ENCODE peak calls at places on chromosome 9, in ten cellular contexts. P is AG09319; J is left cardiac atrium; T is mucosa of descending colon; X is GM03348; E is pancreas; R is activated CD8-positive, alpha-beta T cell treated with anti-CD3 and anti-CD28 coated beads for 36 hours; V is caudate nucleus; A is astrocyte of the spinal cord; D is NCI-H510A treated with DMSO at 0.1 percent for 48 hours. S is an unnamed sample.

GRCh38 chr9:89878687-89879086 is 273.9 kb downstream of the GADD45G start:
- DNase-seq in P (no peak), R (no peak), D (peak), T (peak), V (no peak), E (no peak), A (no peak), J (peak), X (no peak), S (peak)

GRCh38 chr9:121059998-121060636 is 10.0 kb upstream of the C5 start:
- DNase-seq in D (peak), R (peak), A (peak), V (no peak), E (no peak), J (no peak), T (peak), P (no peak), X (peak), S (peak)

GRCh38 chr9:94703488-94704140 is 22.9 kb upstream of the AOPEP start:
- DNase-seq in P (no peak), X (no peak), A (no peak), R (no peak), E (no peak), V (no peak), D (no peak), T (no peak), J (no peak), S (no peak)

GRCh38 chr9:118529624-118530214 is 825.5 kb downstream of the TLR4 start:
- DNase-seq in X (no peak), T (no peak), V (no peak), J (no peak), E (no peak), D (no peak), P (no peak), A (no peak), R (no peak), S (no peak)

GRCh38 chr9:6944093-6944551 is 186.3 kb downstream of the KDM4C start:
- DNase-seq in X (peak), E (no peak), D (no peak), V (no peak), A (peak), T (no peak), P (no peak), J (no peak), R (no peak), S (peak)

GRCh38 chr9:4084440-4084818 is 215.4 kb downstream of the GLIS3 start:
- DNase-seq in T (no peak), R (no peak), D (no peak), E (no peak), P (no peak), X (no peak), A (peak), J (no peak), V (no peak), S (no peak)

GRCh38 chr9:124454791-124455443 is 4.7 kb downstream of the ADGRD2 start:
- DNase-seq in J (no peak), A (no peak), T (no peak), V (no peak), X (no peak), D (no peak), R (no peak), P (no peak), E (peak), S (no peak)

GRCh38 chr9:96139592-96140251 is 162.3 kb downstream of the HSD17B3 start:
- DNase-seq in X (peak), E (no peak), P (peak), V (no peak), T (peak), R (no peak), D (no peak), A (peak), J (peak), S (no peak)

GRCh38 chr9:20292002-20292401 is 330.3 kb downstream of the MLLT3 start:
- DNase-seq in E (no peak), V (no peak), A (peak), D (no peak), X (peak), J (no peak), R (no peak), T (no peak), P (no peak), S (no peak)

GRCh38 chr9:130869250-130869649 is 27.4 kb downstream of the QRFP start:
- DNase-seq in V (no peak), R (no peak), J (peak), T (peak), D (no peak), P (no peak), X (no peak), A (peak), E (no peak), S (no peak)

GRCh38 chr9:14405176-14405575 is 91.2 kb upstream of the NFIB start:
- DNase-seq in V (no peak), P (no peak), T (no peak), R (no peak), E (no peak), A (no peak), D (no peak), X (no peak), J (no peak), S (no peak)

GRCh38 chr9:134391319-134392231 is 65.3 kb downstream of the RXRA start:
- DNase-seq in P (no peak), A (no peak), E (no peak), T (no peak), V (no peak), J (no peak), D (no peak), R (peak), X (no peak), S (no peak)

GRCh38 chr9:35341585-35341984 is 148.3 kb upstream of the RUSC2 start:
- DNase-seq in D (peak), A (peak), E (peak), X (peak), V (peak), T (peak), R (no peak), P (peak), J (peak), S (peak)

GRCh38 chr9:21516796-21517195 is 34.7 kb upstream of the IFNE start:
- DNase-seq in P (no peak), A (no peak), T (no peak), J (no peak), V (no peak), R (no peak), X (no peak), D (no peak), E (no peak), S (no peak)

GRCh38 chr9:73565833-73566465 is 414.3 kb downstream of the ANXA1 start:
- DNase-seq in J (no peak), D (no peak), R (peak), P (no peak), X (no peak), T (no peak), A (peak), E (no peak), V (peak), S (peak)

GRCh38 chr9:19102181-19102630 is 498 bp downstream of the HAUS6 start:
- DNase-seq in X (peak), J (peak), R (peak), P (no peak), V (no peak), D (no peak), A (no peak), T (peak), E (peak), S (no peak)

GRCh38 chr9:7974335-7975005 is 174.9 kb upstream of the DMAC1 start:
- DNase-seq in R (peak), A (no peak), X (no peak), D (peak), P (no peak), T (no peak), V (no peak), E (no peak), J (no peak), S (peak)

GRCh38 chr9:109190151-109190550 is 23.1 kb upstream of the FRRS1L start:
- DNase-seq in A (no peak), E (no peak), V (no peak), J (no peak), T (no peak), R (no peak), X (no peak), P (no peak), D (no peak), S (no peak)

GRCh38 chr9:98563997-98564396 is 144.7 kb downstream of the GABBR2 start:
- DNase-seq in J (no peak), A (no peak), X (no peak), V (no peak), E (no peak), R (no peak), P (no peak), D (no peak), T (no peak), S (no peak)

GRCh38 chr9:134855231-134855899 is 25.2 kb upstream of the FCN2 start:
- DNase-seq in V (no peak), P (no peak), A (no peak), T (no peak), X (no peak), E (no peak), J (no peak), R (no peak), D (no peak), S (no peak)

GRCh38 chr9:137313956-137314560 is 12.0 kb upstream of the NRARP start:
- DNase-seq in E (peak), V (no peak), P (no peak), A (no peak), R (no peak), J (peak), T (no peak), X (peak), D (no peak), S (no peak)

GRCh38 chr9:4197548-4197947 is 102.3 kb downstream of the GLIS3 start:
- DNase-seq in J (no peak), X (no peak), D (no peak), V (no peak), R (peak), E (no peak), P (no peak), A (no peak), T (no peak), S (no peak)

GRCh38 chr9:138024131-138024530 is 146.5 kb downstream of the CACNA1B start:
- DNase-seq in T (no peak), E (peak), V (no peak), D (no peak), A (no peak), J (no peak), X (peak), R (no peak), P (no peak), S (no peak)

GRCh38 chr9:92133949-92134604 is 18.9 kb upstream of the SPTLC1 start:
- DNase-seq in P (no peak), X (peak), J (peak), E (peak), A (peak), D (peak), V (peak), T (peak), R (peak), S (peak)

GRCh38 chr9:123678038-123678877 is 251.7 kb downstream of the DENND1A start:
- DNase-seq in V (no peak), E (no peak), P (no peak), J (no peak), T (peak), X (no peak), R (no peak), D (peak), A (no peak), S (peak)

GRCh38 chr9:15505927-15506326 is 4.8 kb downstream of the PSIP1 start:
- DNase-seq in R (no peak), E (no peak), V (no peak), P (no peak), A (no peak), X (no peak), T (no peak), D (no peak), J (no peak), S (no peak)

GRCh38 chr9:74006935-74007334 is 490.2 kb upstream of the RORB start:
- DNase-seq in V (no peak), E (no peak), A (peak), J (no peak), P (no peak), R (no peak), X (no peak), T (no peak), D (no peak), S (no peak)